ENCODE peak calls at places on chromosomes 12 and 14, in four cellular contexts. One of them, this sample, is unnamed.

GRCh38 chr12:53352331-53353258 is 16.4 kb upstream of the SP7 start:
- DNase-seq in body of pancreas: peak; percentile 89
- DNase-seq in stimulated activated CD4-positive, alpha-beta T cell treated with anti-CD3 and anti-CD28 coated beads, Interleukin-12 subunit alpha, Interleukin-12 subunit beta, amount 100 ng/mL, for 24 hours: peak; percentile 66
- DNase-seq in right lobe of liver: peak; percentile 82
- DNase-seq in this sample: peak; percentile 76

GRCh38 chr12:124408822-124409517 is 114.1 kb downstream of the RFLNA start:
- DNase-seq in right lobe of liver: no peak
- DNase-seq in stimulated activated CD4-positive, alpha-beta T cell treated with anti-CD3 and anti-CD28 coated beads, Interleukin-12 subunit alpha, Interleukin-12 subunit beta, amount 100 ng/mL, for 24 hours: no peak
- DNase-seq in body of pancreas: peak; percentile 45
- DNase-seq in this sample: no peak

GRCh38 chr12:52327830-52328500 is 6.8 kb upstream of the KRT83 start:
- DNase-seq in body of pancreas: no peak
- DNase-seq in right lobe of liver: no peak
- DNase-seq in stimulated activated CD4-positive, alpha-beta T cell treated with anti-CD3 and anti-CD28 coated beads, Interleukin-12 subunit alpha, Interleukin-12 subunit beta, amount 100 ng/mL, for 24 hours: no peak
- DNase-seq in this sample: no peak

GRCh38 chr14:78254911-78255431 is 84.8 kb downstream of the NRXN3 start:
- DNase-seq in body of pancreas: peak; percentile 19
- DNase-seq in stimulated activated CD4-positive, alpha-beta T cell treated with anti-CD3 and anti-CD28 coated beads, Interleukin-12 subunit alpha, Interleukin-12 subunit beta, amount 100 ng/mL, for 24 hours: no peak
- DNase-seq in right lobe of liver: no peak
- DNase-seq in this sample: peak; percentile 3

GRCh38 chr14:33847066-33847465 is 103.8 kb downstream of the EGLN3 start:
- DNase-seq in stimulated activated CD4-positive, alpha-beta T cell treated with anti-CD3 and anti-CD28 coated beads, Interleukin-12 subunit alpha, Interleukin-12 subunit beta, amount 100 ng/mL, for 24 hours: no peak
- DNase-seq in right lobe of liver: no peak
- DNase-seq in body of pancreas: no peak
- DNase-seq in this sample: no peak

GRCh38 chr12:69653703-69654102 is 43.0 kb upstream of the LRRC10 start:
- DNase-seq in stimulated activated CD4-positive, alpha-beta T cell treated with anti-CD3 and anti-CD28 coated beads, Interleukin-12 subunit alpha, Interleukin-12 subunit beta, amount 100 ng/mL, for 24 hours: no peak
- DNase-seq in right lobe of liver: no peak
- DNase-seq in body of pancreas: no peak
- DNase-seq in this sample: no peak

GRCh38 chr14:90732142-90732541 is 84.1 kb downstream of the TTC7B start:
- DNase-seq in stimulated activated CD4-positive, alpha-beta T cell treated with anti-CD3 and anti-CD28 coated beads, Interleukin-12 subunit alpha, Interleukin-12 subunit beta, amount 100 ng/mL, for 24 hours: no peak
- DNase-seq in body of pancreas: no peak
- DNase-seq in right lobe of liver: no peak
- DNase-seq in this sample: no peak

GRCh38 chr14:68952544-68953535 is 26.3 kb downstream of the ACTN1 start:
- DNase-seq in stimulated activated CD4-positive, alpha-beta T cell treated with anti-CD3 and anti-CD28 coated beads, Interleukin-12 subunit alpha, Interleukin-12 subunit beta, amount 100 ng/mL, for 24 hours: no peak
- DNase-seq in body of pancreas: no peak
- DNase-seq in right lobe of liver: no peak
- DNase-seq in this sample: no peak

GRCh38 chr12:120186654-120187053 is 7.9 kb downstream of the GCN1 start:
- DNase-seq in body of pancreas: no peak
- DNase-seq in stimulated activated CD4-positive, alpha-beta T cell treated with anti-CD3 and anti-CD28 coated beads, Interleukin-12 subunit alpha, Interleukin-12 subunit beta, amount 100 ng/mL, for 24 hours: no peak
- DNase-seq in right lobe of liver: no peak
- DNase-seq in this sample: no peak

GRCh38 chr14:64438181-64438839 is 27.0 kb upstream of the AKAP5 start:
- DNase-seq in body of pancreas: no peak
- DNase-seq in stimulated activated CD4-positive, alpha-beta T cell treated with anti-CD3 and anti-CD28 coated beads, Interleukin-12 subunit alpha, Interleukin-12 subunit beta, amount 100 ng/mL, for 24 hours: no peak
- DNase-seq in right lobe of liver: no peak
- DNase-seq in this sample: peak; percentile 50

GRCh38 chr12:124551268-124552144 is 15.9 kb downstream of the NCOR2 start:
- DNase-seq in stimulated activated CD4-positive, alpha-beta T cell treated with anti-CD3 and anti-CD28 coated beads, Interleukin-12 subunit alpha, Interleukin-12 subunit beta, amount 100 ng/mL, for 24 hours: no peak
- DNase-seq in body of pancreas: no peak
- DNase-seq in right lobe of liver: no peak
- DNase-seq in this sample: no peak

GRCh38 chr12:48580831-48581230 is 11.0 kb upstream of the LALBA start:
- DNase-seq in right lobe of liver: no peak
- DNase-seq in body of pancreas: no peak
- DNase-seq in stimulated activated CD4-positive, alpha-beta T cell treated with anti-CD3 and anti-CD28 coated beads, Interleukin-12 subunit alpha, Interleukin-12 subunit beta, amount 100 ng/mL, for 24 hours: no peak
- DNase-seq in this sample: no peak

GRCh38 chr12:34397591-34398365 is 375.5 kb downstream of the ALG10 start:
- DNase-seq in stimulated activated CD4-positive, alpha-beta T cell treated with anti-CD3 and anti-CD28 coated beads, Interleukin-12 subunit alpha, Interleukin-12 subunit beta, amount 100 ng/mL, for 24 hours: no peak
- DNase-seq in body of pancreas: peak; percentile 3
- DNase-seq in right lobe of liver: peak; percentile 23
- DNase-seq in this sample: no peak

GRCh38 chr12:102816816-102817434 is 100.1 kb downstream of the PAH start:
- DNase-seq in stimulated activated CD4-positive, alpha-beta T cell treated with anti-CD3 and anti-CD28 coated beads, Interleukin-12 subunit alpha, Interleukin-12 subunit beta, amount 100 ng/mL, for 24 hours: no peak
- DNase-seq in body of pancreas: no peak
- DNase-seq in right lobe of liver: no peak
- DNase-seq in this sample: peak; percentile 17

GRCh38 chr14:93115920-93116675 is at the start of gene ITPK1:
- DNase-seq in right lobe of liver: no peak
- DNase-seq in body of pancreas: peak; percentile 51
- DNase-seq in stimulated activated CD4-positive, alpha-beta T cell treated with anti-CD3 and anti-CD28 coated beads, Interleukin-12 subunit alpha, Interleukin-12 subunit beta, amount 100 ng/mL, for 24 hours: peak; percentile 35
- DNase-seq in this sample: peak; percentile 59

GRCh38 chr12:24754690-24755638 is 193.9 kb downstream of the BCAT1 start:
- DNase-seq in body of pancreas: no peak
- DNase-seq in stimulated activated CD4-positive, alpha-beta T cell treated with anti-CD3 and anti-CD28 coated beads, Interleukin-12 subunit alpha, Interleukin-12 subunit beta, amount 100 ng/mL, for 24 hours: no peak
- DNase-seq in right lobe of liver: no peak
- DNase-seq in this sample: peak; percentile 48

GRCh38 chr14:104473244-104473565 is 106.4 kb upstream of the C14orf180 start:
- DNase-seq in right lobe of liver: no peak
- DNase-seq in body of pancreas: no peak
- DNase-seq in stimulated activated CD4-positive, alpha-beta T cell treated with anti-CD3 and anti-CD28 coated beads, Interleukin-12 subunit alpha, Interleukin-12 subunit beta, amount 100 ng/mL, for 24 hours: no peak
- DNase-seq in this sample: no peak

GRCh38 chr14:76919811-76920571 is 93.8 kb downstream of the LRRC74A start:
- DNase-seq in right lobe of liver: peak; percentile 63
- DNase-seq in body of pancreas: peak; percentile 69
- DNase-seq in stimulated activated CD4-positive, alpha-beta T cell treated with anti-CD3 and anti-CD28 coated beads, Interleukin-12 subunit alpha, Interleukin-12 subunit beta, amount 100 ng/mL, for 24 hours: no peak
- DNase-seq in this sample: peak; percentile 47

GRCh38 chr12:118183711-118184110 is 47.8 kb downstream of the PEBP1 start:
- DNase-seq in body of pancreas: no peak
- DNase-seq in right lobe of liver: no peak
- DNase-seq in stimulated activated CD4-positive, alpha-beta T cell treated with anti-CD3 and anti-CD28 coated beads, Interleukin-12 subunit alpha, Interleukin-12 subunit beta, amount 100 ng/mL, for 24 hours: no peak
- DNase-seq in this sample: no peak

GRCh38 chr12:938810-939209 is 10.7 kb downstream of the RAD52 start:
- DNase-seq in right lobe of liver: no peak
- DNase-seq in stimulated activated CD4-positive, alpha-beta T cell treated with anti-CD3 and anti-CD28 coated beads, Interleukin-12 subunit alpha, Interleukin-12 subunit beta, amount 100 ng/mL, for 24 hours: no peak
- DNase-seq in body of pancreas: no peak
- DNase-seq in this sample: no peak

GRCh38 chr12:117363953-117364486 is 2.6 kb upstream of the NOS1 start:
- DNase-seq in body of pancreas: no peak
- DNase-seq in right lobe of liver: no peak
- DNase-seq in stimulated activated CD4-positive, alpha-beta T cell treated with anti-CD3 and anti-CD28 coated beads, Interleukin-12 subunit alpha, Interleukin-12 subunit beta, amount 100 ng/mL, for 24 hours: no peak
- DNase-seq in this sample: no peak

GRCh38 chr14:73754911-73755360 is 40.8 kb upstream of the PNMA1 start:
- DNase-seq in right lobe of liver: peak; percentile 60
- DNase-seq in stimulated activated CD4-positive, alpha-beta T cell treated with anti-CD3 and anti-CD28 coated beads, Interleukin-12 subunit alpha, Interleukin-12 subunit beta, amount 100 ng/mL, for 24 hours: no peak
- DNase-seq in body of pancreas: peak; percentile 60
- DNase-seq in this sample: no peak

GRCh38 chr14:71363961-71364360 is 456.7 kb downstream of the PCNX1 start:
- DNase-seq in right lobe of liver: no peak
- DNase-seq in body of pancreas: no peak
- DNase-seq in stimulated activated CD4-positive, alpha-beta T cell treated with anti-CD3 and anti-CD28 coated beads, Interleukin-12 subunit alpha, Interleukin-12 subunit beta, amount 100 ng/mL, for 24 hours: no peak
- DNase-seq in this sample: no peak

GRCh38 chr12:51847830-51848727 is at the start of gene FIGNL2:
- DNase-seq in right lobe of liver: no peak
- DNase-seq in body of pancreas: no peak
- DNase-seq in stimulated activated CD4-positive, alpha-beta T cell treated with anti-CD3 and anti-CD28 coated beads, Interleukin-12 subunit alpha, Interleukin-12 subunit beta, amount 100 ng/mL, for 24 hours: no peak
- DNase-seq in this sample: no peak

GRCh38 chr14:44163946-44164345 is 343.1 kb downstream of the FSCB start:
- DNase-seq in right lobe of liver: no peak
- DNase-seq in stimulated activated CD4-positive, alpha-beta T cell treated with anti-CD3 and anti-CD28 coated beads, Interleukin-12 subunit alpha, Interleukin-12 subunit beta, amount 100 ng/mL, for 24 hours: no peak
- DNase-seq in body of pancreas: no peak
- DNase-seq in this sample: no peak

GRCh38 chr12:110846615-110847566 is at the start of gene CCDC63:
- DNase-seq in stimulated activated CD4-positive, alpha-beta T cell treated with anti-CD3 and anti-CD28 coated beads, Interleukin-12 subunit alpha, Interleukin-12 subunit beta, amount 100 ng/mL, for 24 hours: no peak
- DNase-seq in right lobe of liver: peak; percentile 51
- DNase-seq in body of pancreas: peak; percentile 29
- DNase-seq in this sample: peak; percentile 82